ENCODE peak calls at places on chromosomes 11 and 22, in eight cellular contexts. One of them, this sample, is unnamed.
A peak's percentile ranks its signal among the peaks of the same experiment; 100 is the strongest.

GRCh38 chr11:17250561-17251350 is 25.8 kb upstream of the NUCB2 start:
- DNase-seq in foreskin fibroblast: peak; percentile 31
- DNase-seq in brain microvascular endothelial cell: no peak
- DNase-seq in cardiac fibroblast: peak; percentile 42
- DNase-seq in neural crest cell: no peak
- DNase-seq in transverse colon: no peak
- DNase-seq in cardiac muscle cell: no peak
- DNase-seq in CD8-positive, alpha-beta T cell: no peak
- DNase-seq in this sample: no peak

GRCh38 chr22:19174106-19175025 is 4.2 kb downstream of the SLC25A1 start:
- DNase-seq in transverse colon: no peak
- DNase-seq in brain microvascular endothelial cell: peak; percentile 50
- DNase-seq in CD8-positive, alpha-beta T cell: no peak
- DNase-seq in cardiac fibroblast: peak; percentile 89
- DNase-seq in cardiac muscle cell: peak; percentile 85
- DNase-seq in neural crest cell: no peak
- DNase-seq in foreskin fibroblast: peak; percentile 88
- DNase-seq in this sample: no peak

GRCh38 chr22:40256501-40256900 is 78.8 kb downstream of the TNRC6B start:
- DNase-seq in neural crest cell: no peak
- DNase-seq in brain microvascular endothelial cell: no peak
- DNase-seq in transverse colon: no peak
- DNase-seq in cardiac muscle cell: no peak
- DNase-seq in CD8-positive, alpha-beta T cell: no peak
- DNase-seq in foreskin fibroblast: peak; percentile 25
- DNase-seq in cardiac fibroblast: no peak
- DNase-seq in this sample: no peak

GRCh38 chr11:122578168-122578825 is 77.2 kb upstream of the UBASH3B start:
- DNase-seq in cardiac fibroblast: no peak
- DNase-seq in CD8-positive, alpha-beta T cell: no peak
- DNase-seq in foreskin fibroblast: peak; percentile 17
- DNase-seq in neural crest cell: no peak
- DNase-seq in cardiac muscle cell: no peak
- DNase-seq in brain microvascular endothelial cell: peak; percentile 13
- DNase-seq in transverse colon: no peak
- DNase-seq in this sample: no peak

GRCh38 chr11:72838691-72839305 is 24.6 kb downstream of the ATG16L2 start:
- DNase-seq in brain microvascular endothelial cell: no peak
- DNase-seq in foreskin fibroblast: peak; percentile 30
- DNase-seq in CD8-positive, alpha-beta T cell: no peak
- DNase-seq in cardiac muscle cell: no peak
- DNase-seq in cardiac fibroblast: no peak
- DNase-seq in transverse colon: no peak
- DNase-seq in neural crest cell: no peak
- DNase-seq in this sample: no peak

GRCh38 chr11:78397398-78397797 is 20.2 kb downstream of the GAB2 start:
- DNase-seq in brain microvascular endothelial cell: no peak
- DNase-seq in cardiac muscle cell: no peak
- DNase-seq in neural crest cell: no peak
- DNase-seq in foreskin fibroblast: no peak
- DNase-seq in CD8-positive, alpha-beta T cell: no peak
- DNase-seq in cardiac fibroblast: no peak
- DNase-seq in transverse colon: no peak
- DNase-seq in this sample: no peak

GRCh38 chr22:36249160-36249559 is 3.8 kb upstream of the APOL1 start:
- DNase-seq in CD8-positive, alpha-beta T cell: no peak
- DNase-seq in transverse colon: no peak
- DNase-seq in neural crest cell: no peak
- DNase-seq in foreskin fibroblast: no peak
- DNase-seq in brain microvascular endothelial cell: no peak
- DNase-seq in cardiac fibroblast: no peak
- DNase-seq in cardiac muscle cell: no peak
- DNase-seq in this sample: no peak

GRCh38 chr22:46757104-46757503 is 5.3 kb upstream of the TBC1D22A start:
- DNase-seq in transverse colon: no peak
- DNase-seq in cardiac fibroblast: no peak
- DNase-seq in cardiac muscle cell: no peak
- DNase-seq in CD8-positive, alpha-beta T cell: no peak
- DNase-seq in brain microvascular endothelial cell: no peak
- DNase-seq in foreskin fibroblast: no peak
- DNase-seq in neural crest cell: no peak
- DNase-seq in this sample: no peak

GRCh38 chr11:67596753-67597300 is 9.9 kb upstream of the NDUFV1 start:
- DNase-seq in transverse colon: no peak
- DNase-seq in cardiac fibroblast: no peak
- DNase-seq in neural crest cell: no peak
- DNase-seq in brain microvascular endothelial cell: no peak
- DNase-seq in cardiac muscle cell: no peak
- DNase-seq in CD8-positive, alpha-beta T cell: no peak
- DNase-seq in foreskin fibroblast: no peak
- DNase-seq in this sample: no peak

GRCh38 chr11:120340529-120340928 is 4.3 kb downstream of the ARHGEF12 start:
- DNase-seq in CD8-positive, alpha-beta T cell: no peak
- DNase-seq in neural crest cell: no peak
- DNase-seq in transverse colon: no peak
- DNase-seq in cardiac fibroblast: no peak
- DNase-seq in cardiac muscle cell: no peak
- DNase-seq in brain microvascular endothelial cell: no peak
- DNase-seq in foreskin fibroblast: no peak
- DNase-seq in this sample: no peak

GRCh38 chr11:93845181-93846092 is 5.0 kb downstream of the VSTM5 start:
- DNase-seq in cardiac fibroblast: no peak
- DNase-seq in cardiac muscle cell: no peak
- DNase-seq in brain microvascular endothelial cell: no peak
- DNase-seq in foreskin fibroblast: no peak
- DNase-seq in CD8-positive, alpha-beta T cell: no peak
- DNase-seq in transverse colon: no peak
- DNase-seq in neural crest cell: no peak
- DNase-seq in this sample: no peak

DNA sequence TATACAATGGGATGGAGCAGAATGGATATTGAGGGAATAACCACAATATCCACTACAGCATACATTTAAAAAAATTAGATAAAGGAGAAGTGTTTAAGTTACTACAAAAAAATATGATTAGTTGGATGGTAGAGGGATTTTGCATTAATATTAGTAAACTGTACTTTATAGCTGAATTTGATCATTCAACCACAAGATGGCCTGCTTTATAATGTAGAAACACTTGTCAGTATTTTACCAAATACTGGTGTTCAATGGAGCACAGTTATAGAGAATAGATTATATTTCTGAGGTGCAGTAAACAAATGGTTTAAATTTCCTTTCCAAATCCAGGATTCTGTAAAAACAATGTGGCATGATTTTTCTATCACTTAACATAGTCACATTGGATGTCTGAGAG is 818.8 kb upstream of the CHORDC1 start:
- DNase-seq in cardiac muscle cell: no peak
- DNase-seq in transverse colon: no peak
- DNase-seq in CD8-positive, alpha-beta T cell: no peak
- DNase-seq in neural crest cell: no peak
- DNase-seq in foreskin fibroblast: no peak
- DNase-seq in cardiac fibroblast: no peak
- DNase-seq in brain microvascular endothelial cell: no peak
- DNase-seq in this sample: no peak
- TF ChIP-seq CTCF in cardiac muscle cell: no peak
- TF ChIP-seq CTCF in transverse colon: no peak
- TF ChIP-seq CTCF in CD8-positive, alpha-beta T cell: no peak
- TF ChIP-seq CTCF in neural crest cell: no peak
- TF ChIP-seq CTCF in foreskin fibroblast: no peak
- TF ChIP-seq CTCF in cardiac fibroblast: no peak
- TF ChIP-seq CTCF in brain microvascular endothelial cell: peak; percentile 10
- TF ChIP-seq CTCF in this sample: no peak

GRCh38 chr22:50242406-50242949 is 2.3 kb downstream of the TUBGCP6 start:
- DNase-seq in brain microvascular endothelial cell: no peak
- DNase-seq in cardiac muscle cell: no peak
- DNase-seq in CD8-positive, alpha-beta T cell: no peak
- DNase-seq in neural crest cell: no peak
- DNase-seq in foreskin fibroblast: no peak
- DNase-seq in transverse colon: no peak
- DNase-seq in cardiac fibroblast: no peak
- DNase-seq in this sample: no peak

GRCh38 chr22:50233223-50233622 is 11.6 kb downstream of the TUBGCP6 start:
- DNase-seq in transverse colon: no peak
- DNase-seq in cardiac muscle cell: no peak
- DNase-seq in brain microvascular endothelial cell: no peak
- DNase-seq in neural crest cell: no peak
- DNase-seq in cardiac fibroblast: no peak
- DNase-seq in foreskin fibroblast: no peak
- DNase-seq in CD8-positive, alpha-beta T cell: no peak
- DNase-seq in this sample: no peak

GRCh38 chr22:50238755-50239154 is 6.1 kb downstream of the TUBGCP6 start:
- DNase-seq in transverse colon: no peak
- DNase-seq in foreskin fibroblast: no peak
- DNase-seq in CD8-positive, alpha-beta T cell: no peak
- DNase-seq in brain microvascular endothelial cell: no peak
- DNase-seq in neural crest cell: no peak
- DNase-seq in cardiac muscle cell: no peak
- DNase-seq in cardiac fibroblast: no peak
- DNase-seq in this sample: no peak

GRCh38 chr22:50232481-50233151 is 12.2 kb downstream of the TUBGCP6 start:
- DNase-seq in cardiac muscle cell: no peak
- DNase-seq in cardiac fibroblast: no peak
- DNase-seq in foreskin fibroblast: no peak
- DNase-seq in brain microvascular endothelial cell: no peak
- DNase-seq in transverse colon: no peak
- DNase-seq in CD8-positive, alpha-beta T cell: no peak
- DNase-seq in neural crest cell: no peak
- DNase-seq in this sample: no peak

DNA sequence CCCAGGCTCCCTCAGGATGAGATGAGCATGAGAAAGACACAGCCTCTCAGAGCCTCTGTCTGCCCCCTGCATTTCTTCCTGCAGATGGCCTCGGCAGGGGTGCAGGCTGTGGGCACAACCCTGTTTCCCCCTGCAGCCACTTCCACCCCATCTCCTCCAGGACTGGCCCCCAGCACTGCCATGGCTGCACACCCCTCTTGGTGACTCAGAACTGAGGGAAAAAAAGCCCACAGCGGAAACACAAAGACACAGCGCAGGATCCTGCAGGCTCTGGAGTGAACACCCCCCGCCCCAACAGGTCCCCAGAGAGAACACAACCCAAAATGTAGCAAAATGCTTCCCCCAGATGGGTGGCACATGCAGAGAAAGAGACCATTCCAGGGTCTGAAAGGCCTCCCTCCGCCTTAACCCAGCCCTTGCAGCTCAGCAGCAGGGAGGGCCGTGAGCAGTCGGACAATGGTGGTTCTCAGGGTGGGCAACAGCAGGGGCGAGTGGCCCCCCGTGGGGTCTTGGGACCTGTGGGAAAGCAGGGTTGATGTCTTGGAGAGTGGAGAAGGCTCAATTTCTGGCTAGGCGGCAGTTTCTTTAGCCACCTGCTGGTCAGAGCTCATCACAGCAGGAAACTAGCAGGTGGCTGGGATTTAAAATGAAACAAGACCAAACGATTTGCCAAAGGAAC is 8.0 kb downstream of the TUBGCP6 start:
- DNase-seq in brain microvascular endothelial cell: no peak
- DNase-seq in CD8-positive, alpha-beta T cell: no peak
- DNase-seq in foreskin fibroblast: peak; percentile 53
- DNase-seq in transverse colon: no peak
- DNase-seq in cardiac fibroblast: peak; percentile 34
- DNase-seq in cardiac muscle cell: no peak
- DNase-seq in neural crest cell: no peak
- DNase-seq in this sample: no peak
- TF ChIP-seq CTCF in brain microvascular endothelial cell: peak; percentile 71
- TF ChIP-seq CTCF in CD8-positive, alpha-beta T cell: no peak
- TF ChIP-seq CTCF in foreskin fibroblast: peak; percentile 34
- TF ChIP-seq CTCF in transverse colon: peak; percentile 35
- TF ChIP-seq CTCF in cardiac fibroblast: peak; percentile 56
- TF ChIP-seq CTCF in cardiac muscle cell: peak; percentile 44
- TF ChIP-seq CTCF in neural crest cell: peak; percentile 64
- TF ChIP-seq CTCF in this sample: no peak

GRCh38 chr11:3169235-3169951 is 4.3 kb upstream of the OSBPL5 start:
- DNase-seq in neural crest cell: no peak
- DNase-seq in transverse colon: peak; percentile 24
- DNase-seq in cardiac muscle cell: peak; percentile 82
- DNase-seq in CD8-positive, alpha-beta T cell: no peak
- DNase-seq in cardiac fibroblast: peak; percentile 76
- DNase-seq in brain microvascular endothelial cell: peak; percentile 60
- DNase-seq in foreskin fibroblast: peak; percentile 91
- DNase-seq in this sample: no peak
- TF ChIP-seq CTCF in neural crest cell: no peak
- TF ChIP-seq CTCF in transverse colon: no peak
- TF ChIP-seq CTCF in cardiac muscle cell: no peak
- TF ChIP-seq CTCF in CD8-positive, alpha-beta T cell: no peak
- TF ChIP-seq CTCF in cardiac fibroblast: no peak
- TF ChIP-seq CTCF in brain microvascular endothelial cell: no peak
- TF ChIP-seq CTCF in foreskin fibroblast: peak; percentile 1
- TF ChIP-seq CTCF in this sample: no peak

GRCh38 chr11:9530020-9530628 is 43.3 kb upstream of the WEE1 start:
- DNase-seq in cardiac fibroblast: peak; percentile 52
- DNase-seq in cardiac muscle cell: peak; percentile 69
- DNase-seq in neural crest cell: no peak
- DNase-seq in brain microvascular endothelial cell: no peak
- DNase-seq in CD8-positive, alpha-beta T cell: no peak
- DNase-seq in transverse colon: no peak
- DNase-seq in foreskin fibroblast: no peak
- DNase-seq in this sample: no peak

GRCh38 chr11:9528573-9529332 is 44.7 kb upstream of the WEE1 start:
- DNase-seq in transverse colon: no peak
- DNase-seq in CD8-positive, alpha-beta T cell: no peak
- DNase-seq in foreskin fibroblast: no peak
- DNase-seq in brain microvascular endothelial cell: no peak
- DNase-seq in neural crest cell: no peak
- DNase-seq in cardiac muscle cell: no peak
- DNase-seq in cardiac fibroblast: no peak
- DNase-seq in this sample: no peak

GRCh38 chr11:9533053-9533452 is 40.4 kb upstream of the WEE1 start:
- DNase-seq in cardiac muscle cell: no peak
- DNase-seq in cardiac fibroblast: no peak
- DNase-seq in brain microvascular endothelial cell: no peak
- DNase-seq in foreskin fibroblast: no peak
- DNase-seq in CD8-positive, alpha-beta T cell: no peak
- DNase-seq in neural crest cell: no peak
- DNase-seq in transverse colon: no peak
- DNase-seq in this sample: no peak

GRCh38 chr11:9529333-9529648 is 44.2 kb upstream of the WEE1 start:
- DNase-seq in foreskin fibroblast: peak; percentile 66
- DNase-seq in brain microvascular endothelial cell: no peak
- DNase-seq in cardiac muscle cell: peak; percentile 53
- DNase-seq in transverse colon: peak; percentile 67
- DNase-seq in neural crest cell: no peak
- DNase-seq in CD8-positive, alpha-beta T cell: no peak
- DNase-seq in cardiac fibroblast: peak; percentile 48
- DNase-seq in this sample: no peak

DNA sequence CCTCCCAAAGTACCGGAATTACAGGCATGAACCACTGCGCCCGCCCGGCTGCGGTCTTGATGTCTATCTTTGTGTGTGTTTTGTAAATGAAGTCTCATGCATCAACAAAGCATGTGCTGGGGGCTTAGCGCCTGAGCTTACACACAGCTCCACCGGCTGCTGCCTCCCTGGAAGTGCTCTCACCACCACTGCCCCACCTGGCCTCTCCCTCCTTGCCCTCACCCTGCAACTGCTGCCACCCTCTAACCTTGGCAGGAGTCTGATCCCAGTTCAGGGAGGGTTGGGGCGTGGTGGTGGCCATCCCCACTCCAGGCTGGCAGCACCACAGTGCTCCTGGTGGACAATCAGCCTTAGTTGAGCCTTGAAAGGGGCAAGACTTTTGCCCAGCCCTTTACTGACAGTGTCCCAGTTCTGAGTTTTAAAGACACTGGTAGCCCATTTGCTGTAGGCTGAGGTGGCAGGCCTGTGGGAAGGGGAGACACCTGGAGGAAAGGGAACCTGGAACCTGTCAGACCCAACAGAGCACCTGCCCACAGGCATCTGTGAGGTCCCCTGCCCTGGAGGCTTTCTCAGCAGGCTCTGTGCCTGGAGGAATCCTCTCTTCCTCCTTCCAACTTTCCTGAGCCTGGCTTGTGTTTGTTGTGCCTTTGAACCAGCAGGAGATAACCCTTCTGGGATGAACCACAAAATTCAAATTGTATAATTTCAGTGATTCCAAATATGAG is 42.4 kb upstream of the WEE1 start:
- DNase-seq in cardiac muscle cell: no peak
- DNase-seq in cardiac fibroblast: no peak
- DNase-seq in brain microvascular endothelial cell: no peak
- DNase-seq in neural crest cell: no peak
- DNase-seq in CD8-positive, alpha-beta T cell: no peak
- DNase-seq in transverse colon: peak; percentile 63
- DNase-seq in foreskin fibroblast: no peak
- DNase-seq in this sample: no peak
- TF ChIP-seq CTCF in cardiac muscle cell: no peak
- TF ChIP-seq CTCF in cardiac fibroblast: no peak
- TF ChIP-seq CTCF in brain microvascular endothelial cell: no peak
- TF ChIP-seq CTCF in neural crest cell: no peak
- TF ChIP-seq CTCF in CD8-positive, alpha-beta T cell: no peak
- TF ChIP-seq CTCF in transverse colon: peak; percentile 33
- TF ChIP-seq CTCF in foreskin fibroblast: no peak
- TF ChIP-seq CTCF in this sample: no peak

This sample was measured in activated B cell treated with CpG ODN at 0.5 μM for 24 hours.